ENCODE peak calls at places on chromosome 7, in seven cellular contexts. One of them, this sample, is unnamed.

GRCh38 chr7:18357691-18358090 is 137.9 kb upstream of the HDAC9 start:
- DNase-seq in lung: no peak
- DNase-seq in amniotic stem cell: no peak
- DNase-seq in esophagus squamous epithelium: no peak
- DNase-seq in germinal center: peak
- DNase-seq in spleen: no peak
- DNase-seq in RWPE1: peak
- DNase-seq in this sample: no peak

GRCh38 chr7:151689196-151689971 is 169.7 kb upstream of the RHEB start:
- DNase-seq in lung: peak
- DNase-seq in amniotic stem cell: no peak
- DNase-seq in esophagus squamous epithelium: no peak
- DNase-seq in germinal center: no peak
- DNase-seq in spleen: peak
- DNase-seq in RWPE1: no peak
- DNase-seq in this sample: no peak

GRCh38 chr7:3294432-3295100 is 6.5 kb upstream of the SDK1 start:
- DNase-seq in lung: no peak
- DNase-seq in amniotic stem cell: no peak
- DNase-seq in esophagus squamous epithelium: no peak
- DNase-seq in germinal center: no peak
- DNase-seq in spleen: no peak
- DNase-seq in RWPE1: no peak
- DNase-seq in this sample: no peak

GRCh38 chr7:114426824-114427223 is 12.2 kb downstream of the FOXP2 start:
- DNase-seq in lung: no peak
- DNase-seq in amniotic stem cell: peak
- DNase-seq in esophagus squamous epithelium: no peak
- DNase-seq in germinal center: no peak
- DNase-seq in spleen: no peak
- DNase-seq in RWPE1: no peak
- DNase-seq in this sample: no peak

GRCh38 chr7:136869991-136870798 is 1.7 kb downstream of the CHRM2 start:
- DNase-seq in lung: no peak
- DNase-seq in amniotic stem cell: no peak
- DNase-seq in esophagus squamous epithelium: no peak
- DNase-seq in germinal center: no peak
- DNase-seq in spleen: peak
- DNase-seq in RWPE1: no peak
- DNase-seq in this sample: no peak

GRCh38 chr7:36071605-36072004 is 81.4 kb upstream of the EEPD1 start:
- DNase-seq in lung: no peak
- DNase-seq in amniotic stem cell: no peak
- DNase-seq in esophagus squamous epithelium: no peak
- DNase-seq in germinal center: no peak
- DNase-seq in spleen: no peak
- DNase-seq in RWPE1: no peak
- DNase-seq in this sample: no peak

GRCh38 chr7:128029405-128029995 is 1.7 kb downstream of the LRRC4 start:
- DNase-seq in lung: no peak
- DNase-seq in amniotic stem cell: no peak
- DNase-seq in esophagus squamous epithelium: no peak
- DNase-seq in germinal center: no peak
- DNase-seq in spleen: peak
- DNase-seq in RWPE1: no peak
- DNase-seq in this sample: no peak

GRCh38 chr7:114468844-114469243 is 54.2 kb downstream of the FOXP2 start:
- DNase-seq in lung: no peak
- DNase-seq in amniotic stem cell: no peak
- DNase-seq in esophagus squamous epithelium: no peak
- DNase-seq in germinal center: no peak
- DNase-seq in spleen: no peak
- DNase-seq in RWPE1: no peak
- DNase-seq in this sample: no peak

GRCh38 chr7:28408974-28409715 is 3.2 kb upstream of the CREB5 start:
- DNase-seq in lung: peak
- DNase-seq in amniotic stem cell: peak
- DNase-seq in esophagus squamous epithelium: peak
- DNase-seq in germinal center: peak
- DNase-seq in spleen: peak
- DNase-seq in RWPE1: peak
- DNase-seq in this sample: peak

GRCh38 chr7:192701-193536 is 548 bp downstream of the FAM20C start:
- DNase-seq in lung: no peak
- DNase-seq in amniotic stem cell: no peak
- DNase-seq in esophagus squamous epithelium: no peak
- DNase-seq in germinal center: no peak
- DNase-seq in spleen: no peak
- DNase-seq in RWPE1: no peak
- DNase-seq in this sample: no peak

GRCh38 chr7:51025668-51026067 is 243.0 kb upstream of the GRB10 start:
- DNase-seq in lung: no peak
- DNase-seq in amniotic stem cell: no peak
- DNase-seq in esophagus squamous epithelium: no peak
- DNase-seq in germinal center: no peak
- DNase-seq in spleen: no peak
- DNase-seq in RWPE1: no peak
- DNase-seq in this sample: no peak

GRCh38 chr7:4613855-4614548 is 68.1 kb upstream of the FOXK1 start:
- DNase-seq in lung: no peak
- DNase-seq in amniotic stem cell: no peak
- DNase-seq in esophagus squamous epithelium: no peak
- DNase-seq in germinal center: no peak
- DNase-seq in spleen: no peak
- DNase-seq in RWPE1: peak
- DNase-seq in this sample: no peak

GRCh38 chr7:34168013-34168412 is 262.7 kb downstream of the BMPER start:
- DNase-seq in lung: no peak
- DNase-seq in amniotic stem cell: no peak
- DNase-seq in esophagus squamous epithelium: no peak
- DNase-seq in germinal center: no peak
- DNase-seq in spleen: no peak
- DNase-seq in RWPE1: no peak
- DNase-seq in this sample: no peak

GRCh38 chr7:130292682-130293257 is at the start of gene CPA4:
- DNase-seq in lung: no peak
- DNase-seq in amniotic stem cell: peak
- DNase-seq in esophagus squamous epithelium: no peak
- DNase-seq in germinal center: no peak
- DNase-seq in spleen: no peak
- DNase-seq in RWPE1: peak
- DNase-seq in this sample: no peak

GRCh38 chr7:142855756-142856564 is 1.1 kb downstream of the EPHB6 start:
- DNase-seq in lung: peak
- DNase-seq in amniotic stem cell: no peak
- DNase-seq in esophagus squamous epithelium: no peak
- DNase-seq in germinal center: no peak
- DNase-seq in spleen: peak
- DNase-seq in RWPE1: no peak
- DNase-seq in this sample: no peak

GRCh38 chr7:1122832-1123501 is 35.1 kb downstream of the GPER1 start:
- DNase-seq in lung: no peak
- DNase-seq in amniotic stem cell: no peak
- DNase-seq in esophagus squamous epithelium: no peak
- DNase-seq in germinal center: no peak
- DNase-seq in spleen: no peak
- DNase-seq in RWPE1: no peak
- DNase-seq in this sample: no peak

GRCh38 chr7:41821521-41822213 is 118.8 kb upstream of the INHBA start:
- DNase-seq in lung: no peak
- DNase-seq in amniotic stem cell: no peak
- DNase-seq in esophagus squamous epithelium: no peak
- DNase-seq in germinal center: no peak
- DNase-seq in spleen: no peak
- DNase-seq in RWPE1: no peak
- DNase-seq in this sample: no peak

This sample was measured in GM12892.